ENCODE peak calls at places on chromosome 6, in eight cellular contexts. A is GM20000, M is cardiac fibroblast, S is WTC11, L is fibroblast of lung, T is neural crest cell, F is mammary epithelial cell, O is GM10248. K is an unnamed sample.

GRCh38 chr6:143337201-143337949 is 113.1 kb downstream of the ADAT2 start:
- DNase-seq in A (no peak), M (peak), S (peak), L (no peak), T (peak), F (no peak), O (peak), K (peak)

GRCh38 chr6:38640216-38640909 is 634 bp upstream of the BTBD9 start:
- DNase-seq in A (no peak), M (peak), S (peak), L (no peak), T (no peak), F (peak), O (no peak), K (no peak)

GRCh38 chr6:122947355-122947754 is 48.7 kb upstream of the CLVS2 start:
- DNase-seq in A (no peak), M (peak), S (peak), L (no peak), T (peak), F (peak), O (peak), K (no peak)

GRCh38 chr6:166474721-166475565 is 92.2 kb upstream of the MPC1 start:
- DNase-seq in A (no peak), M (no peak), S (no peak), L (no peak), T (no peak), F (no peak), O (no peak), K (no peak)

GRCh38 chr6:44058617-44059358 is 68.5 kb downstream of the MRPL14 start:
- DNase-seq in A (peak), M (peak), S (no peak), L (peak), T (no peak), F (peak), O (peak), K (peak)

GRCh38 chr6:84094050-84094435 is 60.5 kb downstream of the MRAP2 start:
- DNase-seq in A (no peak), M (peak), S (no peak), L (peak), T (no peak), F (no peak), O (no peak), K (no peak)

GRCh38 chr6:81450180-81450579 is 302.3 kb downstream of the TENT5A start:
- DNase-seq in A (no peak), M (peak), S (no peak), L (peak), T (no peak), F (no peak), O (no peak), K (no peak)

GRCh38 chr6:161088676-161089328 is 97.2 kb downstream of the MAP3K4 start:
- DNase-seq in A (no peak), M (no peak), S (no peak), L (peak), T (no peak), F (no peak), O (no peak), K (no peak)

GRCh38 chr6:148771212-148771601 is 24.4 kb downstream of the UST start:
- DNase-seq in A (no peak), M (no peak), S (no peak), L (no peak), T (no peak), F (no peak), O (no peak), K (no peak)

GRCh38 chr6:26322645-26323482 is 42.1 kb upstream of the BTN3A2 start:
- DNase-seq in A (no peak), M (peak), S (peak), L (peak), T (peak), F (peak), O (peak), K (peak)

GRCh38 chr6:5490495-5491069 is 229.3 kb downstream of the FARS2 start:
- DNase-seq in A (no peak), M (no peak), S (no peak), L (no peak), T (no peak), F (no peak), O (no peak), K (no peak)

GRCh38 chr6:126919947-126920346 is 198.5 kb upstream of the RSPO3 start:
- DNase-seq in A (no peak), M (peak), S (no peak), L (peak), T (no peak), F (peak), O (no peak), K (no peak)

GRCh38 chr6:35368038-35368887 is 25.9 kb downstream of the PPARD start:
- DNase-seq in A (peak), M (peak), S (no peak), L (peak), T (no peak), F (peak), O (peak), K (peak)

GRCh38 chr6:148242180-148242579 is 100.5 kb upstream of the SASH1 start:
- DNase-seq in A (no peak), M (no peak), S (no peak), L (no peak), T (no peak), F (no peak), O (no peak), K (no peak)

GRCh38 chr6:152441892-152442291 is 195.3 kb downstream of the SYNE1 start:
- DNase-seq in A (no peak), M (no peak), S (no peak), L (no peak), T (no peak), F (no peak), O (no peak), K (no peak)

GRCh38 chr6:30795549-30796293 is 51.4 kb upstream of the IER3 start:
- DNase-seq in A (no peak), M (no peak), S (no peak), L (no peak), T (no peak), F (peak), O (no peak), K (no peak)

GRCh38 chr6:130020106-130020851 is 1.9 kb downstream of the L3MBTL3 start:
- DNase-seq in A (peak), M (peak), S (no peak), L (no peak), T (peak), F (peak), O (peak), K (peak)

GRCh38 chr6:912871-913663 is 220.1 kb upstream of the EXOC2 start:
- DNase-seq in A (no peak), M (no peak), S (peak), L (no peak), T (no peak), F (peak), O (peak), K (no peak)

GRCh38 chr6:168093071-168093505 is 14.1 kb upstream of the FRMD1 start:
- DNase-seq in A (no peak), M (no peak), S (no peak), L (no peak), T (no peak), F (no peak), O (no peak), K (no peak)

GRCh38 chr6:41200296-41200900 is 551 bp downstream of the TREML2 start:
- DNase-seq in A (peak), M (peak), S (no peak), L (no peak), T (no peak), F (peak), O (no peak), K (peak)

GRCh38 chr6:124961784-124962611 is at the start of gene RNF217:
- DNase-seq in A (peak), M (peak), S (peak), L (peak), T (peak), F (peak), O (peak), K (peak)

GRCh38 chr6:41712651-41713103 is 22.7 kb downstream of the TFEB start:
- DNase-seq in A (no peak), M (peak), S (no peak), L (peak), T (no peak), F (no peak), O (no peak), K (no peak)

GRCh38 chr6:101509556-101509955 is 116.0 kb downstream of the GRIK2 start:
- DNase-seq in A (no peak), M (peak), S (no peak), L (peak), T (no peak), F (no peak), O (no peak), K (no peak)

GRCh38 chr6:12318749-12319148 is 28.6 kb downstream of the EDN1 start:
- DNase-seq in A (no peak), M (no peak), S (no peak), L (no peak), T (no peak), F (no peak), O (no peak), K (no peak)

DNA sequence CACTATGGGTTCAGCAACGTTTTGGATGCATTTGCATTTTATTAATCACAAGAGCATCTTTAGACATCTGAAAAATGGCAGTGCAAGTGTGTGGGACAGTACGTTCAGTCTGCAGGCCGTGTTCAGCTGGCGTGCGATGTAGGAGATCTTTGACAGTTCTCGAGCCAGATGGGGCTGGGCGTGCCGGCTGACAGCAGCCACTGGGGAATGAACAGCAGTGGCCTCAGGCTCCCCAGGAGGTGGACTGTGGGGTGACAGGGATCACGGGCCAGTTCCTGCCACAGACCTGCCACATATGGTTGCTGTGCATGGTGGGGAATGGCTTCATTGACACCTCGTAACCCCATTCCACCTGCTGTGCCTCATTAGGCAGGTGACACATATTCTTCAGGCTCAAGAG is 16.4 kb upstream of the MLN start:
- DNase-seq in A (no peak), M (no peak), S (no peak), L (no peak), T (no peak), F (no peak), O (no peak), K (no peak)
- TF ChIP-seq CTCF in A (no peak), M (no peak), S (no peak), L (no peak), T (no peak), F (no peak), O (no peak), K (no peak)

GRCh38 chr6:149963462-149964242 is at the start of gene ULBP1:
- DNase-seq in A (peak), M (peak), S (peak), L (peak), T (peak), F (peak), O (peak), K (peak)

GRCh38 chr6:149960488-149960887 is 3.3 kb upstream of the ULBP1 start:
- DNase-seq in A (no peak), M (no peak), S (no peak), L (no peak), T (no peak), F (no peak), O (no peak), K (no peak)

GRCh38 chr6:149963212-149963461 is 606 bp upstream of the ULBP1 start:
- DNase-seq in A (peak), M (peak), S (peak), L (peak), T (peak), F (no peak), O (no peak), K (peak)

GRCh38 chr6:149962461-149963211 is 1.1 kb upstream of the ULBP1 start:
- DNase-seq in A (no peak), M (no peak), S (no peak), L (no peak), T (no peak), F (no peak), O (no peak), K (no peak)

DNA sequence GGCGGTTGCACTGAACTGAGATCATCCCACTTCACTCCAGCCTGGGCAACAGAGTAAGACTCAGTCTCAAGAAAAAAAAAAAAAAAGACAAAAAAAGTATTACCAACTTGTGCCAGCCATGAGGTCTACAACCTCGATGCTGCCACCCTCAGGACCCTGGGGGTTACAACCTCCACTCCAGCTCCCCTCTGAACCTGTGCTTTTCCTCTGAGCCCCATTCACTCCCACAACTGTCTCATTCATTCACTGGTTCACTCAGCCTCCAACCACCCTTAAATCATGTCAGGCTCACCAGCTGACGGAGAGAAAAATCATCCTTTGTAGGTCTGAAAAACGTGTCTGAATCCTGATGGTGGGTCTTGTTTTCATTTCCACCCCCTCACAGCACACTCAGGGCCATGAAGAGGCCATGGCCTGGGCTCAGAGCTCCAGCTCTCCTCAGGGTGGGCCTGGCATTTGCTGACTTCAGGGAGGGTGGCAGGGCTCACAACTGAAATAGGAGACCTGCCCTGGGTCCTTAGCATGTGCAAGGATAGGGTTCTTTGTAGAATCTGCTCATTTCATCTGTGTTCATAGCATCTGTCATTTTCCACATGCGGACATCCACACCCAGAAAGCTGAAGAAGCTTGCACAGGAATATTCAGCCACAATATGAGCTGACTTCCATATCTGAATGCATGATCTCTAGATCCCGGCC is 1.9 kb upstream of the ULBP1 start:
- DNase-seq in A (no peak), M (peak), S (peak), L (no peak), T (no peak), F (peak), O (no peak), K (no peak)
- TF ChIP-seq CTCF in A (no peak), M (peak), S (no peak), L (no peak), T (peak), F (peak), O (no peak), K (peak)

DNA sequence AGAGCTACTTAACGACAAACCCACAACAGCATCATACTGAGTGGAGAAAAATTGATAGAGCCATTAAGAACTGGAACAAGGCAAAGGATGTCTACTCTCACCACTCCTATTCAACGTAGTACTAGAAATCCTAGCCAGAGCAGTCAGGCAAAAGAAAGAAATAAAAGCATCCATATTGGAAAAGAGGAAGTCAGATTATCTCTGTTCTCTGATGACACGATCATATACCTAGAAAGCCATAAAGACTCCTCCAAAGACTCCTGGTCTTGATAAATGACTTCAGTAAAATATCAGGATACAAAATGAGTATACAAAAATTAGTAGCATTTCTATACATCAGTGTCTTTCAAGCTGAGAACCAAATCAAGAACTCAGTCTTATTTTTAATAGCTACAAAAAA is 17.0 kb upstream of the FHL5 start:
- DNase-seq in A (no peak), M (no peak), S (no peak), L (no peak), T (no peak), F (no peak), O (no peak), K (no peak)
- TF ChIP-seq CTCF in A (no peak), M (no peak), S (no peak), L (no peak), T (no peak), F (no peak), O (no peak), K (no peak)

DNA sequence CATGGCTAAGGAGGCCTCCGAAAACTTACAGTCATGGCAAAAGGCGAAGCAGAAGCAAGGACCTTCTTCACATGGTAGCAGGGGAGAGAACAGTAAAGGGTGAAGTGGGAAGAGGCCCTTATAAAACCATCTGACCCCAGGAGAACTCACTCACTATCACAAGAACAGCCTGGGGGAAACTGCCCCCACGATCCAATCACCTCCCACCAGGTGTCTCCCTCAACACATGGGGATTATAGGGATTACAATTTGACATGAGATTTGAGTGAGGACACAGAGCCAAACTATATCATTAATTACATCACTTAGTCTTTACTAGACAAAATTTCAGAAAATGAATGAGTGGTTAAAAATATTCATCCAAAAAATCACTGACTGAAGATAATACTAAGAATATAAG is 453.6 kb downstream of the COL12A1 start:
- DNase-seq in A (no peak), M (no peak), S (no peak), L (no peak), T (no peak), F (no peak), O (no peak), K (no peak)
- TF ChIP-seq CTCF in A (no peak), M (peak), S (no peak), L (peak), T (no peak), F (no peak), O (no peak), K (no peak)

GRCh38 chr6:170314983-170315382 is 8.4 kb downstream of the FAM120B start:
- DNase-seq in A (no peak), M (no peak), S (no peak), L (no peak), T (no peak), F (no peak), O (no peak), K (no peak)
- TF ChIP-seq CTCF in A (no peak), M (no peak), S (no peak), L (no peak), T (no peak), F (no peak), O (no peak), K (no peak)

GRCh38 chr6:111027219-111027618 is 45.4 kb downstream of the RPF2 start:
- DNase-seq in A (no peak), M (no peak), S (no peak), L (no peak), T (no peak), F (no peak), O (no peak), K (no peak)
- TF ChIP-seq CTCF in A (no peak), M (no peak), S (no peak), L (no peak), T (no peak), F (peak), O (peak), K (peak)

K was measured in GM06990.